ENCODE peak calls at places on chromosomes 12 and 14, in eight cellular contexts. I is type B pancreatic cell; Y is caudate nucleus; V is germinal center; U is stimulated activated CD4-positive, alpha-beta T cell treated with anti-CD3 and anti-CD28 coated beads, TNF-alpha, amount 100 ng/mL, for 4 hours; W is T-cell; H is GDM1; P is pons. E is an unnamed sample.

GRCh38 chr12:124549629-124550028 is 17.8 kb downstream of the NCOR2 start:
- DNase-seq in I (no peak), Y (no peak), V (no peak), U (no peak), W (no peak), H (no peak), P (no peak), E (no peak)

GRCh38 chr14:56153271-56153670 is 35.1 kb downstream of the PELI2 start:
- DNase-seq in I (no peak), Y (no peak), V (no peak), U (no peak), W (no peak), H (no peak), P (no peak), E (no peak)

GRCh38 chr14:51738754-51739153 is 87.0 kb downstream of the FRMD6 start:
- DNase-seq in I (no peak), Y (no peak), V (peak), U (no peak), W (no peak), H (no peak), P (no peak), E (no peak)

GRCh38 chr12:79384551-79384950 is 306.2 kb downstream of the PAWR start:
- DNase-seq in I (no peak), Y (no peak), V (no peak), U (no peak), W (no peak), H (no peak), P (no peak), E (no peak)

GRCh38 chr14:23043749-23044148 is 1.7 kb downstream of the PSMB11 start:
- DNase-seq in I (no peak), Y (no peak), V (no peak), U (no peak), W (no peak), H (no peak), P (no peak), E (no peak)

GRCh38 chr12:83537428-83538053 is 850.8 kb downstream of the TMTC2 start:
- DNase-seq in I (no peak), Y (no peak), V (no peak), U (no peak), W (no peak), H (no peak), P (no peak), E (no peak)

GRCh38 chr12:74646831-74647230 is 109.2 kb downstream of the ATXN7L3B start:
- DNase-seq in I (no peak), Y (no peak), V (no peak), U (no peak), W (no peak), H (no peak), P (peak), E (no peak)

GRCh38 chr14:40989260-40989659 is 617.4 kb upstream of the LRFN5 start:
- DNase-seq in I (no peak), Y (no peak), V (no peak), U (no peak), W (no peak), H (no peak), P (no peak), E (no peak)

GRCh38 chr12:114963846-114964245 is 279.9 kb upstream of the TBX3 start:
- DNase-seq in I (no peak), Y (no peak), V (no peak), U (no peak), W (no peak), H (no peak), P (no peak), E (no peak)

GRCh38 chr14:71466251-71466650 is 466.0 kb upstream of the RGS6 start:
- DNase-seq in I (no peak), Y (no peak), V (no peak), U (no peak), W (no peak), H (no peak), P (peak), E (no peak)

GRCh38 chr12:110084314-110085015 is 36.1 kb upstream of the C12orf76 start:
- DNase-seq in I (no peak), Y (no peak), V (no peak), U (no peak), W (no peak), H (no peak), P (no peak), E (no peak)

GRCh38 chr12:81542621-81543020 is 216.5 kb downstream of the PPFIA2 start:
- DNase-seq in I (no peak), Y (no peak), V (no peak), U (no peak), W (no peak), H (no peak), P (no peak), E (no peak)

GRCh38 chr12:69903548-69903947 is 78.5 kb downstream of the MYRFL start:
- DNase-seq in I (no peak), Y (no peak), V (no peak), U (no peak), W (no peak), H (no peak), P (no peak), E (no peak)

GRCh38 chr14:64695071-64695470 is 9.2 kb upstream of the PLEKHG3 start:
- DNase-seq in I (no peak), Y (no peak), V (no peak), U (no peak), W (no peak), H (no peak), P (no peak), E (no peak)

GRCh38 chr12:14907953-14908352 is 22.3 kb upstream of the MGP start:
- DNase-seq in I (no peak), Y (no peak), V (no peak), U (no peak), W (no peak), H (no peak), P (no peak), E (no peak)

GRCh38 chr12:79835377-79835843 is 99.5 kb downstream of the PPP1R12A start:
- DNase-seq in I (no peak), Y (no peak), V (no peak), U (no peak), W (no peak), H (no peak), P (no peak), E (no peak)

GRCh38 chr14:106843951-106844483 is 1317.6 kb downstream of the TMEM121 start:
- DNase-seq in I (no peak), Y (no peak), V (peak), U (no peak), W (peak), H (peak), P (peak), E (no peak)

GRCh38 chr12:95848575-95849388 is 10.0 kb upstream of the SNRPF start:
- DNase-seq in I (no peak), Y (no peak), V (no peak), U (no peak), W (no peak), H (no peak), P (peak), E (no peak)

GRCh38 chr12:101823891-101824290 is 6.9 kb downstream of the GNPTAB start:
- DNase-seq in I (no peak), Y (peak), V (peak), U (peak), W (peak), H (peak), P (peak), E (peak)

GRCh38 chr14:69005432-69006148 is 26.5 kb upstream of the ACTN1 start:
- DNase-seq in I (no peak), Y (no peak), V (no peak), U (no peak), W (no peak), H (no peak), P (no peak), E (no peak)

GRCh38 chr12:46356655-46357437 is 15.7 kb downstream of the SLC38A2 start:
- DNase-seq in I (no peak), Y (no peak), V (no peak), U (no peak), W (no peak), H (no peak), P (no peak), E (no peak)

GRCh38 chr12:53952871-53953734 is 1.6 kb upstream of the HOXC12 start:
- DNase-seq in I (no peak), Y (no peak), V (no peak), U (no peak), W (no peak), H (no peak), P (no peak), E (no peak)

GRCh38 chr14:75070383-75070782 is 942 bp downstream of the ZC2HC1C start:
- DNase-seq in I (no peak), Y (no peak), V (no peak), U (no peak), W (no peak), H (no peak), P (no peak), E (no peak)

GRCh38 chr12:40104461-40105264 is 1.2 kb downstream of the SLC2A13 start:
- DNase-seq in I (no peak), Y (no peak), V (peak), U (no peak), W (no peak), H (no peak), P (no peak), E (no peak)

GRCh38 chr14:105392161-105393090 is 5.9 kb upstream of the TEX22 start:
- DNase-seq in I (no peak), Y (no peak), V (no peak), U (no peak), W (no peak), H (no peak), P (no peak), E (no peak)

GRCh38 chr12:1795221-1795784 is 25.1 kb upstream of the LRTM2 start:
- DNase-seq in I (no peak), Y (peak), V (no peak), U (no peak), W (no peak), H (no peak), P (no peak), E (no peak)

GRCh38 chr14:90039253-90040010 is 22.4 kb upstream of the KCNK13 start:
- DNase-seq in I (no peak), Y (peak), V (no peak), U (no peak), W (no peak), H (no peak), P (no peak), E (no peak)

GRCh38 chr14:50373959-50374358 is 22.7 kb downstream of the CDKL1 start:
- DNase-seq in I (no peak), Y (no peak), V (no peak), U (no peak), W (no peak), H (no peak), P (no peak), E (no peak)

GRCh38 chr12:60419986-60420385 is 824.2 kb downstream of the SLC16A7 start:
- DNase-seq in I (no peak), Y (no peak), V (no peak), U (no peak), W (no peak), H (no peak), P (no peak), E (no peak)

GRCh38 chr14:55625481-55625880 is 45.5 kb downstream of the KTN1 start:
- DNase-seq in I (no peak), Y (no peak), V (no peak), U (no peak), W (no peak), H (no peak), P (no peak), E (no peak)

GRCh38 chr14:55715889-55716288 is 135.9 kb downstream of the KTN1 start:
- DNase-seq in I (no peak), Y (no peak), V (no peak), U (no peak), W (no peak), H (no peak), P (no peak), E (no peak)

GRCh38 chr12:132311201-132311915 is 18.0 kb downstream of the GALNT9 start:
- DNase-seq in I (no peak), Y (no peak), V (no peak), U (no peak), W (no peak), H (no peak), P (no peak), E (no peak)

GRCh38 chr14:80567905-80568512 is 356.7 kb upstream of the DIO2 start:
- DNase-seq in I (no peak), Y (no peak), V (no peak), U (no peak), W (no peak), H (no peak), P (no peak), E (no peak)

GRCh38 chr14:48373993-48374392 is 698.6 kb upstream of the MDGA2 start:
- DNase-seq in I (no peak), Y (no peak), V (no peak), U (no peak), W (no peak), H (no peak), P (no peak), E (no peak)

GRCh38 chr12:105523164-105524057 is 192.9 kb downstream of the C12orf75 start:
- DNase-seq in I (peak), Y (no peak), V (no peak), U (no peak), W (no peak), H (no peak), P (no peak), E (no peak)

GRCh38 chr12:104480826-104481457 is 24.2 kb downstream of the CHST11 start:
- DNase-seq in I (no peak), Y (no peak), V (no peak), U (no peak), W (no peak), H (no peak), P (peak), E (no peak)

GRCh38 chr12:55019784-55020183 is at the start of gene NEUROD4:
- DNase-seq in I (peak), Y (no peak), V (no peak), U (no peak), W (peak), H (no peak), P (peak), E (peak)

GRCh38 chr14:33997611-33998010 is 46.7 kb upstream of the EGLN3 start:
- DNase-seq in I (no peak), Y (no peak), V (no peak), U (no peak), W (no peak), H (no peak), P (no peak), E (no peak)

GRCh38 chr14:99673328-99674063 is 10.6 kb upstream of the CYP46A1 start:
- DNase-seq in I (no peak), Y (no peak), V (no peak), U (no peak), W (no peak), H (no peak), P (no peak), E (no peak)

GRCh38 chr12:112837629-112838191 is 46.2 kb downstream of the RPH3A start:
- DNase-seq in I (no peak), Y (no peak), V (no peak), U (no peak), W (no peak), H (no peak), P (no peak), E (no peak)

E was measured in substantia nigra.